ENCODE peak calls at places on chromosomes 12 and 14, in four cellular contexts. W is esophagus squamous epithelium, G is right atrium auricular region, A is tibial nerve. X is an unnamed sample.

GRCh38 chr14:48304729-48305128 is 629.3 kb upstream of the MDGA2 start:
- DNase-seq in A (no peak), G (no peak), W (no peak), X (no peak)

GRCh38 chr14:99982449-99983250 is 82.6 kb upstream of the EVL start:
- DNase-seq in W (no peak), A (peak), G (no peak), X (no peak)

GRCh38 chr14:73599494-73599893 is 7.8 kb downstream of the ACOT4 start:
- DNase-seq in G (no peak), W (no peak), A (no peak), X (no peak)

GRCh38 chr14:60093088-60093487 is 1.4 kb downstream of the PCNX4 start:
- DNase-seq in G (no peak), A (no peak), W (no peak), X (no peak)

GRCh38 chr14:37842106-37842505 is 246.7 kb downstream of the TTC6 start:
- DNase-seq in G (no peak), W (no peak), A (no peak), X (no peak)

GRCh38 chr12:112738531-112738930 is 53.0 kb upstream of the RPH3A start:
- DNase-seq in W (no peak), A (no peak), G (no peak), X (no peak)

GRCh38 chr12:78470354-78471195 is 394.0 kb upstream of the SYT1 start:
- DNase-seq in A (peak), W (no peak), G (no peak), X (no peak)

GRCh38 chr12:14913381-14913781 is 25.0 kb downstream of the ERP27 start:
- DNase-seq in G (peak), A (peak), W (no peak), X (no peak)

GRCh38 chr12:116489116-116489515 is 70.1 kb upstream of the MAP1LC3B2 start:
- DNase-seq in A (no peak), G (no peak), W (no peak), X (no peak)

GRCh38 chr12:122646568-122647220 is 56.5 kb downstream of the HCAR2 start:
- DNase-seq in G (no peak), A (peak), W (no peak), X (no peak)

GRCh38 chr14:93085916-93086315 is 29.8 kb downstream of the ITPK1 start:
- DNase-seq in A (no peak), G (no peak), W (no peak), X (no peak)

GRCh38 chr12:6370994-6371754 is 4.2 kb downstream of the SCNN1A start:
- DNase-seq in W (no peak), A (no peak), G (no peak), X (no peak)

GRCh38 chr14:50859296-50859624 is 12.6 kb upstream of the ABHD12B start:
- DNase-seq in A (no peak), W (no peak), G (no peak), X (no peak)

GRCh38 chr14:67690011-67690410 is 5.6 kb downstream of the RDH11 start:
- DNase-seq in A (no peak), W (no peak), G (no peak), X (no peak)

GRCh38 chr12:32821293-32822089 is 65.8 kb upstream of the YARS2 start:
- DNase-seq in A (no peak), G (no peak), W (no peak), X (no peak)

GRCh38 chr12:46514886-46515285 is 142.3 kb upstream of the SLC38A2 start:
- DNase-seq in W (no peak), A (no peak), G (no peak), X (no peak)

GRCh38 chr12:2638273-2639019 is 156.3 kb upstream of the FKBP4 start:
- DNase-seq in A (no peak), G (no peak), W (no peak), X (no peak)

GRCh38 chr14:97408937-97409860 is 612.0 kb downstream of the VRK1 start:
- DNase-seq in W (no peak), G (no peak), A (no peak), X (no peak)

GRCh38 chr12:69157023-69157655 is 82.2 kb upstream of the CPSF6 start:
- DNase-seq in G (peak), A (peak), W (no peak), X (peak)

GRCh38 chr12:22981711-22982110 is 356.7 kb downstream of the ETNK1 start:
- DNase-seq in G (no peak), W (no peak), A (no peak), X (no peak)

GRCh38 chr14:63992858-63993257 is 140.1 kb downstream of the SYNE2 start:
- DNase-seq in G (no peak), A (no peak), W (no peak), X (no peak)

GRCh38 chr14:25048170-25049126 is 1.5 kb downstream of the STXBP6 start:
- DNase-seq in W (no peak), G (peak), A (peak), X (peak)

GRCh38 chr14:103550451-103551337 is 11.8 kb downstream of the BAG5 start:
- DNase-seq in W (no peak), A (no peak), G (no peak), X (no peak)

GRCh38 chr12:40854669-40855068 is 162.4 kb downstream of the CNTN1 start:
- DNase-seq in W (no peak), A (no peak), G (no peak), X (no peak)

GRCh38 chr12:26031814-26032213 is 73.3 kb downstream of the RASSF8 start:
- DNase-seq in W (no peak), G (no peak), A (no peak), X (no peak)

GRCh38 chr12:22858849-22859569 is 234.0 kb downstream of the ETNK1 start:
- DNase-seq in W (no peak), G (no peak), A (no peak), X (no peak)

GRCh38 chr14:87992349-87992719 is 648 bp downstream of the GALC start:
- DNase-seq in W (no peak), A (no peak), G (no peak), X (no peak)

GRCh38 chr12:130142736-130143135 is 19.5 kb upstream of the FZD10 start:
- DNase-seq in W (no peak), A (no peak), G (no peak), X (no peak)

GRCh38 chr12:113070117-113070906 is 13.8 kb downstream of the DTX1 start:
- DNase-seq in A (no peak), W (no peak), G (no peak), X (peak)

GRCh38 chr14:30876692-30877091 is 2.3 kb downstream of the COCH start:
- DNase-seq in A (no peak), G (no peak), W (no peak), X (no peak)

GRCh38 chr12:10301103-10301502 is 6.6 kb upstream of the KLRD1 start:
- DNase-seq in G (no peak), W (no peak), A (no peak), X (no peak)

GRCh38 chr14:23641915-23642588 is 5.9 kb downstream of the DHRS2 start:
- DNase-seq in A (no peak), W (no peak), G (no peak), X (no peak)

GRCh38 chr12:28708918-28709371 is 440.1 kb upstream of the FAR2 start:
- DNase-seq in A (peak), W (no peak), G (no peak), X (no peak)

GRCh38 chr12:33310471-33310870 is 129.1 kb downstream of the SYT10 start:
- DNase-seq in G (no peak), W (no peak), A (no peak), X (no peak)

GRCh38 chr12:105319691-105320209 is 10.7 kb upstream of the C12orf75 start:
- DNase-seq in G (no peak), A (no peak), W (no peak), X (no peak)
- TF ChIP-seq CTCF in G (no peak), A (no peak), W (no peak), X (no peak)

GRCh38 chr12:52739963-52740362 is 36.6 kb upstream of the KRT77 start:
- DNase-seq in A (no peak), W (no peak), G (no peak), X (no peak)
- H3K27ac ChIP-seq in A (no peak), W (no peak), G (no peak), X (no peak)

DNA sequence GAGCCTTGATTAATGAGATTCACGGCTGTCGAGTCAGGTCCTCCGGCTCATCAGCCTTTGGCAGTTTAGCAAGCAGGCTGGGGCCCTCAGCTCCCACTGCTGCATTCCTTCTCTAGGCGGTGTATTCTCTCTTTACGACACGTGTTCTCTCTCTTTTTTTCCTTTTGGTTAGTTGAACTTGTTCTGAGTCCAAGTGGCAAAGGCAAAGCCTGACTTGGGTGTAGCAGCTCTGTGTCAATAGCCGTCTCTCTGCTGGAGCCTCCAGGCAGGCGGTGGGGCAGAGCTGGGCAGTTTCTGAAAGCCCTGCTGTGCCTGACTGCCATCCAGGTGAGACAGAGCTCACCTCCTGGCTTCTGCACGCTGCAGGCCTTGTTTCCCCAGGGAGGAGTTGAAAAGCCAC is 46.6 kb downstream of the SUSD6 start:
- DNase-seq in W (no peak), A (no peak), G (no peak), X (no peak)
- H3K4me3 ChIP-seq in W (peak), A (peak), G (no peak), X (no peak)

GRCh38 chr12:52646613-52647012 is 5.4 kb downstream of the KRT2 start:
- DNase-seq in A (no peak), W (no peak), G (peak), X (no peak)
- TF ChIP-seq CTCF in A (no peak), W (no peak), G (no peak), X (no peak)

GRCh38 chr12:114669501-114670256 is 14.3 kb downstream of the TBX3 start:
- DNase-seq in A (no peak), G (no peak), W (no peak), X (no peak)
- H3K27ac ChIP-seq in A (peak), G (peak), W (peak), X (no peak)

GRCh38 chr12:54371328-54372112 is 7.2 kb upstream of the GPR84 start:
- DNase-seq in A (peak), W (no peak), G (peak), X (no peak)

GRCh38 chr12:54374555-54375257 is 9.8 kb downstream of the ZNF385A start:
- DNase-seq in A (no peak), G (no peak), W (no peak), X (no peak)

GRCh38 chr12:54370218-54370730 is 6.0 kb upstream of the GPR84 start:
- DNase-seq in G (peak), A (peak), W (no peak), X (peak)

GRCh38 chr12:54373619-54374554 is 9.6 kb upstream of the GPR84 start:
- DNase-seq in A (no peak), G (no peak), W (no peak), X (no peak)

DNA sequence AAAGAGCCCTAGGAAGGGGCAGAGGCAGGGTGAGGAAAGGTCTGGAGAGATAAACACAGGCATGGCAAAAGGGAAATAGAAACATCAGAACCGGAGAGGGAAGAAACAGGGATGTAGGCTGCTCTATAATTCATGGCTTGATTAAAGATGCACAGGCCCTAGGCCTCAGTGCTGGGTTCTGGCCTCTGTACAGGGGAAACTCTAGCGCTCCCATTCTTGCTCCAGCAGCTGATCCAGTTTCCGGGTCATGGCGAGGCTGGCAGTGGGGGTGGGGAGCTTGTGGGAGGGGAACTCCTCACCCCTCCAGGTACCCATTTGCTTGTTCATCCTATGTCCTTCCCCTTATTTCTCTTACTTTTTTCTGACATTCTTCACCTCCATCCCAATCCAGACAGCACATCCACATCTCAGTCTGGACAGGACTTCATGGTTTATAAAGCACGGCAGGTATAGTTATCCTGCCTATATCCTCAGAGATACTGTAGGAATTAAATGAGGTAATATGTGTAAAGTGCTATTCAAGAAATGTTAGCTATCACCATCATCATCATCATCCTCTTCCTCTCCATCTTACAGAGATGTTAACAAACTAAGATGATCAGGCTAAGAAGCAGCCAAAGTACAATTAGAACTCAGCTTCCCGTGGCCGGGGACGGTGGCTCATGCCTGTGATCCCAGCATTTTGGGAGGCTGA is 8.0 kb upstream of the GPR84 start:
- DNase-seq in G (no peak), A (no peak), W (no peak), X (no peak)
- H3K4me3 ChIP-seq in G (no peak), A (no peak), W (no peak), X (no peak)

DNA sequence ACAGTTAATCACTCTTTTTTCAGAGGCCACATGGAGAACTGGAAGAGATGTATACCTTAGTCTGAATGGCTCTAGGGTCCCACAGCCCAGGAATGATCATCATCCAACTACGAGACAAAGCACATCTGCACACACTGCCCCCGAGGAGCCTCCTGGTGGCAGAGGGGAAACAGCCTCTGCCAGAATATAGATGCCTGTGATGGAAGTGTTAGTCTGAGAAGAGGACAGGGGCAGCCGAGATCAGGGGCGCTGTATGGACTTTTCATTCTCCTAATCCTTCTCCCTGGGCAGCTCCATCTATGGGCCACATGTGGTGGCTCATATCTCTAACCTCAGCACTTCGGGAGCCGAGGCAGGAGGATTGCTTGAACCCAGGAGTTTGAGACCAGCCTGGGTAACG is 82.8 kb upstream of the CAPRIN2 start:
- DNase-seq in W (no peak), G (no peak), A (no peak), X (no peak)
- TF ChIP-seq CTCF in W (no peak), G (no peak), A (no peak), X (no peak)

X was measured in ascending aorta.